ENCODE peak calls at places on chromosomes 2 and 18, in eight cellular contexts. V is CD4-positive, alpha-beta T cell; D is epithelial cell of prostate; F is T follicular helper cell; B is neural crest cell; M is HFFc6; Y is activated naive CD8-positive, alpha-beta T cell treated with anti-CD3 and anti-CD28 coated beads, Interleukin-2, amount 10 ng/mL, durations not matched to agents 7 days and 5 days; C is activated effector memory CD4-positive, alpha-beta T cell treated with anti-CD3 and anti-CD28 coated beads, Interleukin-2, amount 50 U/mL, for 16 hours. N is an unnamed sample.

GRCh38 chr2:220006152-220006551 is 378.7 kb downstream of the SLC4A3 start:
- DNase-seq in V (no peak), D (no peak), F (no peak), B (no peak), M (no peak), Y (no peak), C (no peak), N (no peak)

GRCh38 chr2:216539791-216540241 is 41.2 kb downstream of the RPL37A start:
- DNase-seq in V (no peak), D (no peak), F (no peak), B (no peak), M (peak; percentile 28), Y (no peak), C (no peak), N (no peak)

GRCh38 chr18:816088-816653 is 4.1 kb upstream of the YES1 start:
- DNase-seq in V (no peak), D (no peak), F (no peak), B (no peak), M (no peak), Y (no peak), C (no peak), N (no peak)

GRCh38 chr2:240255811-240256703 is 115.6 kb upstream of the OTOS start:
- DNase-seq in V (no peak), D (no peak), F (no peak), B (no peak), M (no peak), Y (no peak), C (no peak), N (no peak)

GRCh38 chr2:76270356-76270755 is 559.6 kb upstream of the GCFC2 start:
- DNase-seq in V (no peak), D (no peak), F (no peak), B (no peak), M (no peak), Y (no peak), C (no peak), N (no peak)

GRCh38 chr18:47397671-47398319 is 146.3 kb upstream of the SKOR2 start:
- DNase-seq in V (no peak), D (no peak), F (no peak), B (peak; percentile 6), M (no peak), Y (no peak), C (no peak), N (no peak)

GRCh38 chr2:237452846-237453245 is 34.2 kb upstream of the MLPH start:
- DNase-seq in V (no peak), D (no peak), F (no peak), B (no peak), M (peak; percentile 46), Y (no peak), C (no peak), N (no peak)

GRCh38 chr2:199798881-199799580 is 52.0 kb downstream of the FTCDNL1 start:
- DNase-seq in V (no peak), D (no peak), F (no peak), B (no peak), M (no peak), Y (no peak), C (no peak), N (no peak)

GRCh38 chr2:26640781-26641564 is at the start of gene CIB4:
- DNase-seq in V (no peak), D (peak; percentile 43), F (no peak), B (no peak), M (no peak), Y (no peak), C (peak; percentile 46), N (no peak)

GRCh38 chr2:71933467-71934319 is 214.0 kb downstream of the CYP26B1 start:
- DNase-seq in V (no peak), D (no peak), F (no peak), B (peak; percentile 0), M (peak; percentile 43), Y (no peak), C (peak; percentile 45), N (no peak)

GRCh38 chr2:212367431-212367830 is 171.2 kb downstream of the ERBB4 start:
- DNase-seq in V (no peak), D (no peak), F (no peak), B (no peak), M (no peak), Y (no peak), C (no peak), N (no peak)

GRCh38 chr2:7190587-7191320 is 273.5 kb downstream of the RNF144A start:
- DNase-seq in V (no peak), D (no peak), F (no peak), B (no peak), M (no peak), Y (no peak), C (no peak), N (no peak)

GRCh38 chr2:71596011-71596410 is 142.7 kb downstream of the DYSF start:
- DNase-seq in V (no peak), D (no peak), F (no peak), B (peak; percentile 63), M (no peak), Y (no peak), C (no peak), N (no peak)

GRCh38 chr2:29012211-29012681 is 31.1 kb downstream of the TOGARAM2 start:
- DNase-seq in V (no peak), D (no peak), F (no peak), B (no peak), M (no peak), Y (peak; percentile 68), C (peak; percentile 66), N (no peak)

GRCh38 chr2:136919682-136920081 is 154.3 kb downstream of the THSD7B start:
- DNase-seq in V (no peak), D (no peak), F (no peak), B (no peak), M (no peak), Y (no peak), C (no peak), N (no peak)

GRCh38 chr2:47309952-47310800 is 92.8 kb upstream of the MSH2 start:
- DNase-seq in V (no peak), D (no peak), F (no peak), B (no peak), M (no peak), Y (no peak), C (no peak), N (no peak)

GRCh38 chr2:162888641-162889040 is 50.1 kb upstream of the KCNH7 start:
- DNase-seq in V (no peak), D (no peak), F (no peak), B (no peak), M (no peak), Y (no peak), C (no peak), N (no peak)

GRCh38 chr2:46813046-46813445 is 102.6 kb downstream of the MCFD2 start:
- DNase-seq in V (no peak), D (no peak), F (no peak), B (no peak), M (no peak), Y (no peak), C (no peak), N (no peak)

GRCh38 chr18:9474103-9474982 is 970 bp upstream of the RALBP1 start:
- DNase-seq in V (no peak), D (no peak), F (no peak), B (no peak), M (peak; percentile 74), Y (no peak), C (no peak), N (no peak)

GRCh38 chr2:221612800-221613199 is 40.7 kb upstream of the EPHA4 start:
- DNase-seq in V (no peak), D (no peak), F (no peak), B (no peak), M (no peak), Y (no peak), C (no peak), N (no peak)

GRCh38 chr18:73023975-73024374 is 156.2 kb upstream of the NETO1 start:
- DNase-seq in V (no peak), D (no peak), F (no peak), B (no peak), M (no peak), Y (no peak), C (no peak), N (no peak)

GRCh38 chr2:193141-193552 is 70.7 kb downstream of the SH3YL1 start:
- DNase-seq in V (no peak), D (peak; percentile 12), F (no peak), B (no peak), M (peak; percentile 55), Y (no peak), C (no peak), N (no peak)

GRCh38 chr2:10007921-10008808 is 35.2 kb upstream of the KLF11 start:
- DNase-seq in V (no peak), D (no peak), F (no peak), B (no peak), M (no peak), Y (no peak), C (peak; percentile 30), N (no peak)

GRCh38 chr2:222142027-222142426 is 156.8 kb downstream of the PAX3 start:
- DNase-seq in V (no peak), D (peak; percentile 16), F (no peak), B (no peak), M (peak; percentile 6), Y (no peak), C (no peak), N (no peak)

GRCh38 chr18:60007641-60008040 is 107.8 kb downstream of the PMAIP1 start:
- DNase-seq in V (no peak), D (no peak), F (no peak), B (no peak), M (no peak), Y (no peak), C (no peak), N (no peak)

N was measured in effector CD8-positive, alpha-beta T cell.